ENCODE peak calls at places on chromosome X, in seven cellular contexts. C, T, U, J, O, A and Y are unnamed samples.

GRCh38 chrX:47807548-47807947 is 29.2 kb upstream of the ZNF81 start:
- DNase-seq in C (no peak), T (no peak), U (no peak), J (no peak), O (no peak), A (no peak), Y (no peak)

GRCh38 chrX:12978205-12979010 is 3.5 kb downstream of the TMSB4X start:
- DNase-seq in C (peak; percentile 70), T (peak; percentile 88), U (no peak), J (peak; percentile 77), O (peak; percentile 75), A (no peak), Y (no peak)

GRCh38 chrX:136047969-136048368 is 62.7 kb downstream of the SLC9A6 start:
- DNase-seq in C (no peak), T (peak; percentile 55), U (no peak), J (no peak), O (no peak), A (no peak), Y (no peak)

GRCh38 chrX:46812445-46812844 is 24.4 kb upstream of the RP2 start:
- DNase-seq in C (no peak), T (no peak), U (no peak), J (no peak), O (no peak), A (no peak), Y (no peak)

GRCh38 chrX:35374116-35374515 is 424.0 kb upstream of the MAGEB16 start:
- DNase-seq in C (no peak), T (no peak), U (no peak), J (no peak), O (no peak), A (no peak), Y (no peak)

GRCh38 chrX:68835104-68835442 is 6.3 kb downstream of the EFNB1 start:
- DNase-seq in C (no peak), T (no peak), U (no peak), J (no peak), O (no peak), A (no peak), Y (no peak)

GRCh38 chrX:49230500-49231232 is 2.5 kb downstream of the CACNA1F start:
- DNase-seq in C (peak; percentile 88), T (no peak), U (no peak), J (peak; percentile 93), O (peak; percentile 55), A (no peak), Y (no peak)

GRCh38 chrX:53669258-53669657 is 17.3 kb downstream of the HUWE1 start:
- DNase-seq in C (no peak), T (no peak), U (no peak), J (no peak), O (no peak), A (no peak), Y (no peak)

GRCh38 chrX:71095971-71096701 is 485 bp downstream of the FOXO4 start:
- DNase-seq in C (peak; percentile 69), T (peak; percentile 30), U (no peak), J (no peak), O (no peak), A (peak; percentile 23), Y (no peak)

DNA sequence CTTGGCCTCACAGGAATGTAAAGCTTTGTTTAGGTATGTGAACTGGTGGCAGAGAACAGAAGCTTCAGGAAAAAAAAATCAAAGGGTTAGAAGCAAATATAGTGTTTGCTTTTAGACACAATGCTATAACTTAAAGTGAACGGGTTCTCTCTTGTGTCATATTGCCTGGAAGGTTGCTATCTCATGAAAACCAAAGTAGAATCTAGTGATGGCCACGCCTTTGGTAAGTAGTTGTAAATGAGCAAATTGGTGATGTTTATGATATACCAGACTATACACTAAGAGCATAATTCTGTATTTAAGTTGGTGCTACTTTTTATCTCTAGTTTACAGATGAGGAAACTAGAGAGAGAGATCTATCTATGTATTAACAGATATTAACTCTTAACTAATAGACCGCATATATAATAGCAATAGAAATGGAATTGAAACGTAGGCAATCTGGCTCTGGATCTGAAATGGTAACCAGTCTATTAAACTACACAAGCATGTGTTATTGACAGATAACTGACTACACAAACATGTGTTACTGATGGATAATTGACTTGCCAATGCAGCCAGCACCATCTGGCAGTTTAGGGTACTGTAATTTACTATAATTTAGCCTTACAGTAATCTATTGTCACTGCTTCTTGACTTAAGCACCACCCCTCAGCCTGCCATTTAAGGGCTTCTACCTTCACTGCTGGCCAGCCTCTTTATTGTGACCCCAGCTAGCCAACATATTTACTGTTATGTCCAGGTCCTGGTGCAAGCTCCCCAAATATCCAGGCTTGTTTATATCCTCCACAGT is 40.9 kb downstream of the HCCS start:
- DNase-seq in C (no peak), T (no peak), U (no peak), J (no peak), O (no peak), A (no peak), Y (no peak)
- H3K27ac ChIP-seq in C (no peak overlapping the region), T (no peak overlapping the region), U (no peak overlapping the region), J (no peak overlapping the region), O (no peak overlapping the region), A (no peak overlapping the region), Y (no peak overlapping the region)

DNA sequence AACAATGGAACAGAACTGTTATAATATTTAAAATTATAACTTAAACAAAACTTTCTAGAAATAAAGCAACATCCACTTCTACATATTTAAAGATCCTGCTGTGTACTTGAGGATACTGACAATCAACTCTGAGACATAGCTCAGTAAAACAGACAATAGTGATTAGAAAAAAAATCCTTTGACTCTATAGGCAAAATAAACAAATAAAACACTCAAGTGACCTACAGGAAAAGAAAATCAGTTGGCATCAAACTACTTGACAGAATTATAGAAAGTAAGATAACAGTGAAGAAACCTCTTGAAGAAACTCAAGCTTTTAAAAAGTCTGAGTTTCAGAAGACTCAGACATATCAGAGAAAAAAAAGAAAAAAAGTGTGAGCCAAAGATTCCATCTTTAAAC is 55.9 kb upstream of the THOC2 start:
- DNase-seq in C (no peak), T (no peak), U (no peak), J (no peak), O (no peak), A (no peak), Y (no peak)
- H3K27ac ChIP-seq in C (no peak overlapping the region), T (no peak overlapping the region), U (no peak overlapping the region), J (no peak overlapping the region), O (no peak overlapping the region), A (no peak overlapping the region), Y (no peak overlapping the region)

DNA sequence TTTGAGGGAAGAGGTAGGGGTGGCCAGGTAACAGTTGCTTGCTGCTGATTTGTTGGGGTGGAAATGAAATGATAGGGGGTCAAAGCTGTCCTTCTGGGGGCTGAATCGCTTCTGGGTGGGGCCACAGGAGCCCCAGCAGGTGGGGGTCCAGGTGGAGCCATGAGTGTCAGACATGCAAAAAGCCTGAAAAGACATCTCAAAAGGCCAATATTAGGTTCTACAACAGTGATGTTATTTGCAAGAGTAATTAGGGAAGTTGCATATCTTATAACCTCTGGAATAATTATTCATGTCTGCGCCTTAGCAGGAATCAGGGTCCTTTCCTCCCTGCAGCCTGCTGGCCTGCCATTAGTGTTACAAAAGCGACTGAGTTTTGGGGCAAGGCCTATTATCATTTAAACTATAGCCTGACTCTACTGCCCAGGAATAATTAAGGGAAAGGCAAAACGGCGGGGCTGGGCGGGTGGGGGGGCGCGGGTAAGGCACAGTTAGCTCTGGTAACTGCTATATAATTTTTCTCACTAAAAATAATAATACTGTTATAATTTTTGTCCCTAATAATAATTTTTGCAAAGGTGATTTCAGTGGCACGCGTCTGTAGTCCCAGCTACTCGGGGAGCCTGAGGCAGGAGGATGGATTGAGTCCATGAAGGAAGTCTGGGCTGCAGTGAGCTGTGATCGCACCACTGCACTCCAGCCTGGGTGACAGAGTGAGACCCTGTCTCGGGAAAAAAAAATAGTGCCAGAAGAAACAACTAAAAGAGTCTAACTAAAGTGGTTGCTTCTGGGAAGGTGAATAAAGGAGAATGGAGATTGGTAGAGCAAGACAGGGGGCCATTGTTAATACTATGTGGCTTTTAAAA is 145.7 kb downstream of the MAGEB17 start:
- DNase-seq in C (no peak), T (no peak), U (no peak), J (no peak), O (no peak), A (no peak), Y (no peak)
- H3K27ac ChIP-seq in C (no peak overlapping the region), T (no peak overlapping the region), U (no peak overlapping the region), J (no peak overlapping the region), O (no peak overlapping the region), A (no peak overlapping the region), Y (no peak overlapping the region)

DNA sequence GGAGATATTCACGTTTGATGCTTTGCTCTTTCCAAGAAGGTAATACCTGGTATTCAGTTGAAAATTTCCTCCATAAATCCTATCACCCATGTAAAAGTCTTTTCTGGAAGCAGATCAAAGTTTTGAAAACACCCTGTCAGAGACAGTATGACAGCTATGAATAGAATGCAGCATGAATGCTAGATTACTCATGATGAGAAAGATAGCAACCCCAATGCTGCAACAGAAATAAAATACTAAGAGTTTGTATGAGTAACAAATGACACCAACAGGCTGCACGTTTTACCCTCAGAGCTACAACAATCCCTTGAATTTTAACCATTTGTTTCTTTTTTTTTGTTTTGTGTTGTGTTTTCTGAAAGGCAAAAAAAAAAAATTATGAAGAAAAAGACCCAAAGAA is 108.6 kb downstream of the ARHGAP6 start:
- DNase-seq in C (no peak), T (peak; percentile 72), U (no peak), J (no peak), O (no peak), A (no peak), Y (peak; percentile 14)
- H3K27ac ChIP-seq in C (no peak overlapping the region), T (no peak overlapping the region), U (no peak overlapping the region), J (no peak overlapping the region), O (no peak overlapping the region), A (no peak overlapping the region), Y (no peak overlapping the region)

DNA sequence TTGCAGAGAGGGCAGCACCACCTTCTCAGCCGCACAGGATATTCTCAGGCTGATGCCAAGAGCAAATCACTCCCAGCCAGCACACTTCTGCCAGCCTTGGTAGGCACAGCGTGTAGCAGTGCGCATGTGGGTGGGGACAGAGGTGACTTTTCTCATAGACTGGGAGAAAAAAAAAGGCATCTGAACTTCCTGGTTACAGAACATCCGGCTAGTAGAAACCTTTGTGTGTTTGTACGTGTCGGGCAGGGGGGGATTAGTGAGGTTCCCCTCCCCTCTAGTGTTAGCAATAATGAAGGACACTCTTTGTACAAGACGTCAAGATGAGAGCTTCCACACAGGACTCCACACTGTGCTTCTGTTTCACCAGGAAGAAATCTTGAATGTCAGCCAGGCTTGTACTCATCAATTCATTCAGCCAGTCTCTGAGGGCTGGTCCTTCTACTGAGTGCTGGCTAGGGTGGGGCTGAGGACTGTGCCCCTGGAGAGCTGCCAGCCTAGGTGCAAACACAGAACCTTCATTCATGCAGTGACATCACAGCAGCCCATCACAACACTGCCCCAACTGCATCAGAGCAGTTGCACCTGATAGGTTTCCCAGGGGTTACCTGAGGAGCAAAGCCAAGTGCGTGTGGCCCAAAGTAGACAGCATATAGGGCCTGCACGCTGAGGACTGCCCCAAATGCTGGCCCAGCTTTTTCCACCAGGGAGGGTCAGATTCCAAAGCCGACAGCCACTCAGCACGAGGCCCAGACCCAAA is 34.7 kb downstream of the SLC25A5 start:
- DNase-seq in C (peak; percentile 83), T (peak; percentile 38), U (no peak), J (no peak), O (peak; percentile 30), A (no peak), Y (peak; percentile 60)
- H3K27ac ChIP-seq in C (peak overlapping the region; percentile 81), T (peak overlapping the region; percentile 84), U (peak overlapping the region; percentile 15), J (peak overlapping the region; percentile 26), O (peak overlapping the region; percentile 68), A (no peak overlapping the region), Y (peak overlapping the region; percentile 97)

GRCh38 chrX:131783555-131784338 is 239.4 kb upstream of the STK26 start:
- DNase-seq in C (peak; percentile 88), T (peak; percentile 89), U (no peak), J (no peak), O (no peak), A (peak; percentile 14), Y (no peak)

GRCh38 chrX:131778269-131779218 is 234.7 kb downstream of the OR13H1 start:
- DNase-seq in C (peak; percentile 88), T (peak; percentile 76), U (no peak), J (no peak), O (no peak), A (peak; percentile 38), Y (no peak)

GRCh38 chrX:131779313-131779712 is 235.4 kb downstream of the OR13H1 start:
- DNase-seq in C (no peak), T (no peak), U (no peak), J (no peak), O (no peak), A (peak; percentile 30), Y (no peak)
- H3K27ac ChIP-seq in C (no peak overlapping the region), T (no peak overlapping the region), U (peak overlapping the region; percentile 79), J (no peak overlapping the region), O (no peak overlapping the region), A (no peak overlapping the region), Y (no peak overlapping the region)